ENCODE peak calls at places on chromosomes 13 and 19, in four cellular contexts. One of them, this sample, is unnamed.

GRCh38 chr13:24745516-24745860 is 18.5 kb upstream of the RNF17 start:
- DNase-seq in GM23338: peak
- DNase-seq in CD8-positive, alpha-beta T cell: no peak
- DNase-seq in sigmoid colon: no peak
- DNase-seq in this sample: no peak

GRCh38 chr19:33767898-33768413 is 28.7 kb upstream of the KCTD15 start:
- DNase-seq in GM23338: peak
- DNase-seq in CD8-positive, alpha-beta T cell: peak
- DNase-seq in sigmoid colon: no peak
- DNase-seq in this sample: peak

GRCh38 chr13:28718186-28718537 is 608 bp downstream of the SLC46A3 start:
- DNase-seq in GM23338: no peak
- DNase-seq in CD8-positive, alpha-beta T cell: no peak
- DNase-seq in sigmoid colon: no peak
- DNase-seq in this sample: peak

GRCh38 chr13:77838271-77838670 is 80.4 kb downstream of the EDNRB start:
- DNase-seq in GM23338: no peak
- DNase-seq in CD8-positive, alpha-beta T cell: no peak
- DNase-seq in sigmoid colon: no peak
- DNase-seq in this sample: no peak

GRCh38 chr13:73480784-73481183 is 422.0 kb downstream of the KLF5 start:
- DNase-seq in GM23338: no peak
- DNase-seq in CD8-positive, alpha-beta T cell: no peak
- DNase-seq in sigmoid colon: no peak
- DNase-seq in this sample: no peak

GRCh38 chr19:4089400-4089908 is 22.8 kb upstream of the ZBTB7A start:
- DNase-seq in GM23338: peak
- DNase-seq in CD8-positive, alpha-beta T cell: peak
- DNase-seq in sigmoid colon: no peak
- DNase-seq in this sample: no peak

GRCh38 chr19:47324502-47324901 is 7.5 kb upstream of the C5AR2 start:
- DNase-seq in GM23338: no peak
- DNase-seq in CD8-positive, alpha-beta T cell: no peak
- DNase-seq in sigmoid colon: peak
- DNase-seq in this sample: no peak

GRCh38 chr19:15249560-15249874 is 17.3 kb upstream of the EPHX3 start:
- DNase-seq in GM23338: no peak
- DNase-seq in CD8-positive, alpha-beta T cell: no peak
- DNase-seq in sigmoid colon: no peak
- DNase-seq in this sample: no peak

GRCh38 chr19:45496349-45496953 is 396 bp downstream of the RTN2 start:
- DNase-seq in GM23338: peak
- DNase-seq in CD8-positive, alpha-beta T cell: peak
- DNase-seq in sigmoid colon: no peak
- DNase-seq in this sample: no peak
- H3K4me3 ChIP-seq in GM23338: peak
- H3K4me3 ChIP-seq in CD8-positive, alpha-beta T cell: peak
- H3K4me3 ChIP-seq in sigmoid colon: peak
- H3K4me3 ChIP-seq in this sample: peak

GRCh38 chr19:39142655-39143054 is 17.1 kb downstream of the PAK4 start:
- DNase-seq in GM23338: no peak
- DNase-seq in CD8-positive, alpha-beta T cell: no peak
- DNase-seq in sigmoid colon: no peak
- DNase-seq in this sample: no peak
- TF ChIP-seq CTCF in GM23338: no peak
- TF ChIP-seq CTCF in CD8-positive, alpha-beta T cell: no peak
- TF ChIP-seq CTCF in sigmoid colon: no peak
- TF ChIP-seq CTCF in this sample: no peak

GRCh38 chr19:795691-796581 is 1.3 kb upstream of the PTBP1 start:
- DNase-seq in GM23338: no peak
- DNase-seq in CD8-positive, alpha-beta T cell: no peak
- DNase-seq in sigmoid colon: no peak
- DNase-seq in this sample: no peak
- H3K4me3 ChIP-seq in GM23338: peak
- H3K4me3 ChIP-seq in CD8-positive, alpha-beta T cell: peak
- H3K4me3 ChIP-seq in sigmoid colon: peak
- H3K4me3 ChIP-seq in this sample: peak

GRCh38 chr19:45785781-45786532 is 3.7 kb upstream of the DMPK start:
- DNase-seq in GM23338: no peak
- DNase-seq in CD8-positive, alpha-beta T cell: no peak
- DNase-seq in sigmoid colon: no peak
- DNase-seq in this sample: no peak

GRCh38 chr19:45784096-45784495 is 1.8 kb upstream of the DMPK start:
- DNase-seq in GM23338: no peak
- DNase-seq in CD8-positive, alpha-beta T cell: no peak
- DNase-seq in sigmoid colon: no peak
- DNase-seq in this sample: no peak

GRCh38 chr19:45786533-45786894 is 4.2 kb upstream of the DMPK start:
- DNase-seq in GM23338: no peak
- DNase-seq in CD8-positive, alpha-beta T cell: no peak
- DNase-seq in sigmoid colon: no peak
- DNase-seq in this sample: no peak

GRCh38 chr19:45782820-45783785 is 813 bp upstream of the DMPK start:
- DNase-seq in GM23338: no peak
- DNase-seq in CD8-positive, alpha-beta T cell: no peak
- DNase-seq in sigmoid colon: peak
- DNase-seq in this sample: peak

GRCh38 chr19:45785097-45785496 is 2.8 kb upstream of the DMPK start:
- DNase-seq in GM23338: no peak
- DNase-seq in CD8-positive, alpha-beta T cell: no peak
- DNase-seq in sigmoid colon: no peak
- DNase-seq in this sample: no peak
- TF ChIP-seq CTCF in GM23338: no peak
- TF ChIP-seq CTCF in CD8-positive, alpha-beta T cell: no peak
- TF ChIP-seq CTCF in sigmoid colon: no peak
- TF ChIP-seq CTCF in this sample: no peak

This sample was measured in choroid plexus epithelial cell.